ENCODE peak calls at places on chromosomes 11 and 22, in four cellular contexts. E is OCI-LY7, S is heart left ventricle, P is left lung. N is an unnamed sample. For H3K4me1, the result is how much of the 10 kb centered on the place peaks cover.

GRCh38 chr11:116732740-116733385 is 39.9 kb downstream of the BUD13 start:
- DNase-seq in E (peak), S (peak), P (peak), N (peak)

GRCh38 chr11:110366234-110366633 is 63.5 kb upstream of the FDX1 start:
- DNase-seq in P (peak), E (no peak), S (peak), N (peak)

GRCh38 chr11:831951-832528 is 712 bp upstream of the CD151 start:
- DNase-seq in E (no peak), S (no peak), P (no peak), N (no peak)

GRCh38 chr11:94130589-94131362 is 2.1 kb downstream of the PANX1 start:
- DNase-seq in P (peak), S (no peak), E (no peak), N (peak)

GRCh38 chr11:57458410-57459111 is 1.8 kb upstream of the RTN4RL2 start:
- DNase-seq in P (no peak), E (peak), S (peak), N (no peak)

GRCh38 chr22:42993651-42994275 is 21.2 kb downstream of the PACSIN2 start:
- DNase-seq in E (no peak), P (no peak), S (no peak), N (no peak)

GRCh38 chr22:40199852-40200251 is 22.1 kb downstream of the TNRC6B start:
- DNase-seq in P (no peak), S (no peak), E (no peak), N (no peak)

GRCh38 chr22:32378703-32379272 is 21.1 kb downstream of the RFPL3 start:
- DNase-seq in P (no peak), S (no peak), E (peak), N (peak)

GRCh38 chr11:15053201-15053685 is 20.1 kb upstream of the CALCB start:
- DNase-seq in S (no peak), E (no peak), P (no peak), N (peak)

GRCh38 chr22:20510811-20511577 is 3.6 kb downstream of the MED15 start:
- DNase-seq in E (no peak), P (no peak), S (no peak), N (no peak)

GRCh38 chr11:103807806-103808205 is 228.6 kb upstream of the DDI1 start:
- DNase-seq in S (no peak), E (no peak), P (no peak), N (peak)

GRCh38 chr11:103812680-103813079 is 223.8 kb upstream of the DDI1 start:
- DNase-seq in P (no peak), S (no peak), E (peak), N (no peak)

GRCh38 chr11:103806130-103806900 is 230.1 kb upstream of the DDI1 start:
- DNase-seq in E (no peak), S (no peak), P (no peak), N (no peak)

GRCh38 chr11:103808246-103808645 is 228.2 kb upstream of the DDI1 start:
- DNase-seq in P (no peak), S (no peak), E (no peak), N (peak)

GRCh38 chr11:103811870-103812509 is 224.4 kb upstream of the DDI1 start:
- DNase-seq in P (no peak), S (no peak), E (no peak), N (no peak)
- H3K4me1 ChIP-seq in P (under half), S (under half), E (under half), N (under half)

DNA sequence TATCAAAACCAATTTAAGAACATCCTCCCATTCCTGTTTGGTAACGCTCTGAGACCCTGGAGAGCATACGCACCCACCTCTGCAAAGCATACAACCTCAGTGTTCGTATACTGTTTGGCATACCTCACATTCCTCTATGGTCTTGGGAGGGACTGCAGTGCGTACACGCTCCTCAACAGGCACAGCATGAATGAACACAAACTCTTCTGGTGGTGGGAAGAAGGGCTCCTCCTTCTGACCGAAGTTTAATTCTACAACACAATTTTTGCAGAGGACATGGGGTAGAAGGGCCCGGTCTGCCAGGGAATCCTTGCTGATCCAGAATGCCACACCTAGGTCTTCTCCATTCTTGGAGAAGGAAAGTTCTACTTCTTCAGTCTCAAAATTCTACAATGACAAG is 5.3 kb downstream of the HNRNPUL2 start:
- DNase-seq in P (no peak), S (no peak), E (no peak), N (no peak)
- TF ChIP-seq CTCF in P (no peak), S (no peak), E (peak), N (peak)

DNA sequence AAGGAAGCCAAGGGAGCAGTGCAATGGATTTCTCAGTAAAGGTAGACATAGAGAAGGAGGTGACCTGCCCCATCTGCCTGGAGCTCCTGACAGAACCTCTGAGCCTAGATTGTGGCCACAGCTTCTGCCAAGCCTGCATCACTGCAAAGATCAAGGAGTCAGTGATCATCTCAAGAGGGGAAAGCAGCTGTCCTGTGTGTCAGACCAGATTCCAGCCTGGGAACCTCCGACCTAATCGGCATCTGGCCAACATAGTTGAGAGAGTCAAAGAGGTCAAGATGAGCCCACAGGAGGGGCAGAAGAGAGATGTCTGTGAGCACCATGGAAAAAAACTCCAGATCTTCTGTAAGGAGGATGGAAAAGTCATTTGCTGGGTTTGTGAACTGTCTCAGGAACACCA is 6.6 kb downstream of the TRIM22 start:
- DNase-seq in P (no peak), S (no peak), E (no peak), N (no peak)
- H3K27ac ChIP-seq in P (no peak), S (no peak), E (no peak), N (no peak)

DNA sequence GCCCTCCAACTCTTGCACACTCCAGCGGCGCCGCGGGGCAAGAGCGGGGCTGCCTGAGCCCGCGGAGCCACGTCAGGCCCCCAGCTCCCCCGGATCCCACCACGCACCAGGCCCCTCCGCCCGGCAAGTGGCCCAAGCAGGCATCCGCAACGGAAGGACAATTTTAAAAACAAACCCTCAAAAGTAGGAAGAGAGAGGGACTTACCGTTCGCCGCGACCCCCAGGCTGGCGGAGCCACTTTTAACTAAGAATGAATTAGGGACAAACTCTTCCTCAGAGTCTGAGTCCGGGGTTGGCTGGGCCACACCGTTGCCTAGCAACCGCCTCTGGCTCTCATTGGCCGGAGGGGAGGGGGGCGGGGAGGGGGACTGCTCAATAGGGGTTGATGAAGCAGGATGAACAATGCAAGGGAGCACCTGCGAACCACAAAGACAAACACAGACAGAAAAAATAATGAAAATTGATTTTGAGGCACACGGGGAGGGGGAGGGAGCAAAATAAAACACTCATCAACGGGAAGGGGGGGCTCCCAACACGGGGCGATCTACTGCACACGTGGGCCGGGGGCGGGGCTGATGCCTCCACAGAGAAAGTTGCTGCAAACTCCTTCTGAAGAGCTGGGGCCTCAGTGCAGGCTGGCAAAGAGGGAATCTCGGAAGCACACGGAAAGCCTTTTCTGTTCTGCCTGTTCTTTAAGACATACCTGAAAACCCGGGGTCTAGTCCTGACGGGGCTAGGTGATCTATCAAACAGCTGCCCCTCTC is 387.5 kb upstream of the NARS2 start:
- DNase-seq in P (no peak), S (peak), E (no peak), N (no peak)
- H3K4me1 ChIP-seq in P (under half), S (under half), E (under half), N (under half)

GRCh38 chr11:113249491-113249763 is 65.0 kb upstream of the TTC12 start:
- DNase-seq in E (no peak), S (no peak), P (no peak), N (no peak)
- TF ChIP-seq CTCF in E (no peak), S (no peak), P (no peak), N (peak)

DNA sequence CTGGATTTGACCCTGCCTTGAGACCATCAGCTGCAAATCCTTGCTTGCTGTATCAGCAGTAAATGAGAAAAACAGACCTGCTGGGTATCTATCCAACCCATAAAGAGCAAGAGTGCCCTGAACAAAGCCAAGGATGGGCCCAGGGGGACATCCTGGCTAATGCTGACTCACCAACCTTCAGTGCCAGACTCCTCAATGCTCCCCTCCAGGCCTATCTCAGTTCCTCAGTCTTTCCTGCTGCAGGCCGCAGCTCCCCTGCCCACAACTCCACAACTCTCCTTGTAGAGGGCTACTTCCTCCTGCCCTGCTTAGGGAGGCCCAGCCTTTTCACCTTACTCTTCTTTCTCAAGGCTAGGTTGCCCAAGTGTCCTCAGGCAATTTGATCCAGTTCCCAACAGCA is 2.6 kb downstream of the LAMTOR1 start:
- DNase-seq in S (no peak), E (no peak), P (no peak), N (no peak)
- H3K27ac ChIP-seq in S (peak), E (no peak), P (peak), N (no peak)

DNA sequence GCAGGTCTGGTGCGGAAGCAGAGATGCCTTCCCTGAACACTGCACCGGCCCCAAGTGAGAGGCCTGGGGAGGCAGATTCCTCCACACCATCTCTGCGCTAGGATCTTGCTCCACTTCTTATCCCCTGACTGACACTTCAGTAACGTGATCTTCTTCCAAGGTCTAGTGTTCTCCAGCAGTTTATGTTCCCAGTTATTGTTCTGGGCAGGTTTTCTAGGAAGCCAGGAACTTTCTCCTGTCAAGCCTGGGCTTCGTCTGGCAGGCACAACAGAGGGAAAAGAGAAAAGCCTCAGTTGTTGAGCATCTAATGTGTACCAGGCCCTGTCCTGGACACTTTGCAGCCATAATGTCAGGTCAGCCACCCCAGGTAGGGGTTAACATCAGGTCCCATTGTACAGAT is 10.5 kb downstream of the CD82 start:
- DNase-seq in S (no peak), E (no peak), P (no peak), N (no peak)
- H3K4me1 ChIP-seq in S (under half), E (under half), P (under half), N (under half)

DNA sequence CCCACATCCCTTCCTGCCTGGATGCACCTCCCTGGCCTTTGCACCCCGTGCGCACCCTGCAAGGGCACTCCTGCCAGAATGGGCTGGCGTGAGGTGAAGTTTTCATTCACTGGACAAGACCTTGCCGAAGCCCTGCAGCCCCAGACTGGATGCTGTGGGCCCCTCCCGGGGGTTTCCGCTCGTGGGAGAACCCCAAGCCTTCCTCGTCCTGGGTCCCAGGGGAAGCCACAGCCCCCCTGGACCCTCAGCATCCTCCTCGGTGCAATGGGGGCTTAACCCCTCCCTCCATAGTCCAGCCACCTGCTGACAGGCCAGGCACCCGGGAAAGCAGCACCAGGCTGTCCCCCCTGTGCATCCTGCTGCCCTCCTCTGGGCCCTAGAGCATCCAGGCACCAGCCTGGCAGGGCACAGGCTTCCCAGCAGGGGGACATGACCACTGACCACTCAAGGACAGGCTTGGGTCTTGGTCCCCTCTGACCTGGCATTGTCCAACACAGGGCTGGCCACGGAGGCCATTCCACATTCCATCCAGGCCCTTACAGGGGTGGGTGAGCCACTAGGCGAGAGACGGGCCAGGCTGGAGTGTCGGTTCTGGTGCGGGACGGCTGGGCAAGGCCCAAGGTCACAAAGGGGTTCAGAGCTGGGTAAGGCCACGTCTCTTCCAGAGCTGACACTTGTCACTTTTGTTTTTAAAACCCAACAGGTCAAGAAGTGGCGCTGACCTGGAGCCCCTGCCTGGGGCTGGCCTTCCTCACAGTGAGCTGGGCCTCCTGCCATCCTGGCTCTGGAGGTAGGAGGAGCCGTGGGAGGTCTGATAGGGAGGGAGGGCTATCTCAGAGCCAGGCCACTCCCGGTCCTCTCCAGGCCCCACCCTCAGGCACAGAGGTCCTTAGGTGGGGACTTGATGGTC is 41.5 kb upstream of the PPARA start:
- DNase-seq in P (no peak), S (peak), E (no peak), N (no peak)
- TF ChIP-seq CTCF in P (no peak), S (no peak), E (no peak), N (no peak)

DNA sequence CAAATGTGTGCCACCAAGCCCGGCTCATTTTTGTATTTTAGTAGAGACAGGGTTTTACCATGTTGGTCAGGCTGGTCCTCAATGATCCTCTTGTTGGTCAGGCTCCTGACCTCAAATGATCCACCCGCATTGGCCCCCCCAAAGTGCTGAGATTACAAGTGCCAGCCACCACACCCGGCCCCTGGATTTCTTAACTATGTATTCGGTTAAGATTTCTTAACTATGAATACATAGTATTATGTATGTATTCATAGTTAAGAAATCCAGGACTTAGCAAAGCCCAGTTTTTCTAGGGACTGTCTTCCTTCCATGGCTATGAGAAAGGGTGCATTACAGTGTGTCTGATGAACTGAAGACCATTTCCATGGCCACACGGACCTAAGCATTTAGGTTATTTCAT is 1.7 kb downstream of the C11orf91 start:
- DNase-seq in P (no peak), S (no peak), E (no peak), N (no peak)
- H3K27ac ChIP-seq in P (no peak), S (peak), E (no peak), N (no peak)

N was measured in foreskin keratinocyte.